ENCODE peak calls at places on chromosomes 13 and 19, in eight cellular contexts. K is AG04450; H is stimulated activated CD8-positive, alpha-beta memory T cell treated with anti-CD3 and anti-CD28 coated beads, Interleukin-2, amount 100 ng/mL, for 48 hours; O is tibial nerve; V is SJCRH30; N is esophagus squamous epithelium; Z is erythroblast; P is NCI-H524 treated with DMSO at 0.1 percent for 48 hours. W is an unnamed sample.

GRCh38 chr19:14051980-14052379 is 9.9 kb downstream of the PALM3 start:
- DNase-seq in K (no peak), H (no peak), O (no peak), V (no peak), N (no peak), Z (no peak), P (no peak), W (no peak)

GRCh38 chr13:94121686-94122085 is 357.8 kb downstream of the DCT start:
- DNase-seq in K (peak), H (no peak), O (no peak), V (peak), N (no peak), Z (no peak), P (no peak), W (no peak)

GRCh38 chr13:106499113-106499512 is 36.3 kb downstream of the EFNB2 start:
- DNase-seq in K (no peak), H (no peak), O (no peak), V (no peak), N (no peak), Z (no peak), P (no peak), W (no peak)

GRCh38 chr19:752652-753517 is 2.0 kb downstream of the MISP start:
- DNase-seq in K (peak), H (no peak), O (peak), V (peak), N (no peak), Z (no peak), P (no peak), W (no peak)

GRCh38 chr19:47673426-47673825 is 39.8 kb upstream of the EHD2 start:
- DNase-seq in K (no peak), H (no peak), O (no peak), V (no peak), N (no peak), Z (no peak), P (no peak), W (no peak)

GRCh38 chr19:29492761-29493160 is 33.0 kb upstream of the VSTM2B start:
- DNase-seq in K (no peak), H (no peak), O (no peak), V (no peak), N (no peak), Z (no peak), P (no peak), W (no peak)

GRCh38 chr13:99484405-99484981 is 16.8 kb upstream of the TM9SF2 start:
- DNase-seq in K (peak), H (no peak), O (no peak), V (no peak), N (no peak), Z (peak), P (no peak), W (no peak)

GRCh38 chr19:8399681-8400188 is 9.6 kb downstream of the RAB11B start:
- DNase-seq in K (no peak), H (no peak), O (no peak), V (no peak), N (no peak), Z (no peak), P (no peak), W (no peak)

GRCh38 chr19:40754611-40755247 is 3.7 kb downstream of the SNRPA start:
- DNase-seq in K (no peak), H (peak), O (no peak), V (no peak), N (no peak), Z (no peak), P (no peak), W (no peak)

GRCh38 chr19:11737964-11738745 is 591 bp downstream of the ZNF823 start:
- DNase-seq in K (no peak), H (peak), O (no peak), V (peak), N (no peak), Z (peak), P (no peak), W (peak)

GRCh38 chr13:99505814-99506269 is 4.6 kb downstream of the TM9SF2 start:
- DNase-seq in K (no peak), H (no peak), O (no peak), V (no peak), N (no peak), Z (peak), P (no peak), W (no peak)

GRCh38 chr19:10339380-10339960 is at the start of gene ICAM3:
- DNase-seq in K (no peak), H (peak), O (no peak), V (no peak), N (no peak), Z (no peak), P (no peak), W (peak)

W was measured in GM12892.